ENCODE peak calls at places on chromosome 17, in ten cellular contexts. One of them, this sample, is unnamed.

GRCh38 chr17:16923097-16923903 is 48.6 kb downstream of the TNFRSF13B start:
- DNase-seq in A549: no peak
- DNase-seq in cardiac muscle cell: no peak
- DNase-seq in AG04450: no peak
- DNase-seq in fibroblast of lung: no peak
- DNase-seq in tibial nerve: peak
- DNase-seq in left lung: no peak
- DNase-seq in psoas muscle: no peak
- DNase-seq in brain microvascular endothelial cell: no peak
- DNase-seq in heart right ventricle: no peak
- DNase-seq in this sample: no peak

GRCh38 chr17:9643611-9644010 is 1.7 kb upstream of the USP43 start:
- DNase-seq in A549: no peak
- DNase-seq in cardiac muscle cell: no peak
- DNase-seq in AG04450: no peak
- DNase-seq in fibroblast of lung: no peak
- DNase-seq in tibial nerve: no peak
- DNase-seq in left lung: no peak
- DNase-seq in psoas muscle: no peak
- DNase-seq in brain microvascular endothelial cell: no peak
- DNase-seq in heart right ventricle: no peak
- DNase-seq in this sample: no peak

GRCh38 chr17:40480501-40481003 is 20.9 kb downstream of the TNS4 start:
- DNase-seq in A549: peak
- DNase-seq in cardiac muscle cell: no peak
- DNase-seq in AG04450: no peak
- DNase-seq in fibroblast of lung: peak
- DNase-seq in tibial nerve: no peak
- DNase-seq in left lung: no peak
- DNase-seq in psoas muscle: no peak
- DNase-seq in brain microvascular endothelial cell: no peak
- DNase-seq in heart right ventricle: no peak
- DNase-seq in this sample: peak

GRCh38 chr17:66636111-66636510 is 198.8 kb upstream of the CACNG5 start:
- DNase-seq in A549: no peak
- DNase-seq in cardiac muscle cell: peak
- DNase-seq in AG04450: peak
- DNase-seq in fibroblast of lung: peak
- DNase-seq in tibial nerve: no peak
- DNase-seq in left lung: no peak
- DNase-seq in psoas muscle: no peak
- DNase-seq in brain microvascular endothelial cell: peak
- DNase-seq in heart right ventricle: no peak
- DNase-seq in this sample: peak

GRCh38 chr17:17032131-17032692 is 10.0 kb upstream of the MPRIP start:
- DNase-seq in A549: peak
- DNase-seq in cardiac muscle cell: peak
- DNase-seq in AG04450: no peak
- DNase-seq in fibroblast of lung: peak
- DNase-seq in tibial nerve: no peak
- DNase-seq in left lung: peak
- DNase-seq in psoas muscle: peak
- DNase-seq in brain microvascular endothelial cell: peak
- DNase-seq in heart right ventricle: peak
- DNase-seq in this sample: peak

GRCh38 chr17:27319536-27320221 is 25.8 kb downstream of the WSB1 start:
- DNase-seq in A549: no peak
- DNase-seq in cardiac muscle cell: peak
- DNase-seq in AG04450: no peak
- DNase-seq in fibroblast of lung: peak
- DNase-seq in tibial nerve: no peak
- DNase-seq in left lung: no peak
- DNase-seq in psoas muscle: peak
- DNase-seq in brain microvascular endothelial cell: no peak
- DNase-seq in heart right ventricle: peak
- DNase-seq in this sample: peak

GRCh38 chr17:57293077-57293476 is 36.8 kb downstream of the MSI2 start:
- DNase-seq in A549: no peak
- DNase-seq in cardiac muscle cell: no peak
- DNase-seq in AG04450: no peak
- DNase-seq in fibroblast of lung: no peak
- DNase-seq in tibial nerve: no peak
- DNase-seq in left lung: no peak
- DNase-seq in psoas muscle: no peak
- DNase-seq in brain microvascular endothelial cell: peak
- DNase-seq in heart right ventricle: no peak
- DNase-seq in this sample: peak

GRCh38 chr17:29574732-29575510 is 6.4 kb downstream of the TP53I13 start:
- DNase-seq in A549: no peak
- DNase-seq in cardiac muscle cell: no peak
- DNase-seq in AG04450: no peak
- DNase-seq in fibroblast of lung: no peak
- DNase-seq in tibial nerve: no peak
- DNase-seq in left lung: peak
- DNase-seq in psoas muscle: no peak
- DNase-seq in brain microvascular endothelial cell: no peak
- DNase-seq in heart right ventricle: no peak
- DNase-seq in this sample: no peak

GRCh38 chr17:19237389-19238166 is 412 bp downstream of the EPN2 start:
- DNase-seq in A549: peak
- DNase-seq in cardiac muscle cell: no peak
- DNase-seq in AG04450: no peak
- DNase-seq in fibroblast of lung: no peak
- DNase-seq in tibial nerve: peak
- DNase-seq in left lung: peak
- DNase-seq in psoas muscle: peak
- DNase-seq in brain microvascular endothelial cell: no peak
- DNase-seq in heart right ventricle: peak
- DNase-seq in this sample: no peak

GRCh38 chr17:70405492-70406220 is 236.3 kb downstream of the KCNJ2 start:
- DNase-seq in A549: peak
- DNase-seq in cardiac muscle cell: peak
- DNase-seq in AG04450: peak
- DNase-seq in fibroblast of lung: peak
- DNase-seq in tibial nerve: no peak
- DNase-seq in left lung: no peak
- DNase-seq in psoas muscle: no peak
- DNase-seq in brain microvascular endothelial cell: peak
- DNase-seq in heart right ventricle: no peak
- DNase-seq in this sample: peak

GRCh38 chr17:77233635-77234334 is 93.0 kb downstream of the SEC14L1 start:
- DNase-seq in A549: peak
- DNase-seq in cardiac muscle cell: peak
- DNase-seq in AG04450: peak
- DNase-seq in fibroblast of lung: peak
- DNase-seq in tibial nerve: no peak
- DNase-seq in left lung: no peak
- DNase-seq in psoas muscle: no peak
- DNase-seq in brain microvascular endothelial cell: peak
- DNase-seq in heart right ventricle: no peak
- DNase-seq in this sample: peak

GRCh38 chr17:32928527-32929287 is 754 bp downstream of the TMEM98 start:
- DNase-seq in A549: no peak
- DNase-seq in cardiac muscle cell: peak
- DNase-seq in AG04450: no peak
- DNase-seq in fibroblast of lung: peak
- DNase-seq in tibial nerve: no peak
- DNase-seq in left lung: no peak
- DNase-seq in psoas muscle: no peak
- DNase-seq in brain microvascular endothelial cell: no peak
- DNase-seq in heart right ventricle: no peak
- DNase-seq in this sample: peak

GRCh38 chr17:58368860-58369213 is 16.8 kb upstream of the SUPT4H1 start:
- DNase-seq in A549: no peak
- DNase-seq in cardiac muscle cell: no peak
- DNase-seq in AG04450: no peak
- DNase-seq in fibroblast of lung: no peak
- DNase-seq in tibial nerve: no peak
- DNase-seq in left lung: no peak
- DNase-seq in psoas muscle: no peak
- DNase-seq in brain microvascular endothelial cell: no peak
- DNase-seq in heart right ventricle: no peak
- DNase-seq in this sample: no peak

GRCh38 chr17:62626719-62627218 is 701 bp upstream of the MRC2 start:
- DNase-seq in A549: peak
- DNase-seq in cardiac muscle cell: peak
- DNase-seq in AG04450: peak
- DNase-seq in fibroblast of lung: peak
- DNase-seq in tibial nerve: peak
- DNase-seq in left lung: no peak
- DNase-seq in psoas muscle: peak
- DNase-seq in brain microvascular endothelial cell: peak
- DNase-seq in heart right ventricle: peak
- DNase-seq in this sample: peak

DNA sequence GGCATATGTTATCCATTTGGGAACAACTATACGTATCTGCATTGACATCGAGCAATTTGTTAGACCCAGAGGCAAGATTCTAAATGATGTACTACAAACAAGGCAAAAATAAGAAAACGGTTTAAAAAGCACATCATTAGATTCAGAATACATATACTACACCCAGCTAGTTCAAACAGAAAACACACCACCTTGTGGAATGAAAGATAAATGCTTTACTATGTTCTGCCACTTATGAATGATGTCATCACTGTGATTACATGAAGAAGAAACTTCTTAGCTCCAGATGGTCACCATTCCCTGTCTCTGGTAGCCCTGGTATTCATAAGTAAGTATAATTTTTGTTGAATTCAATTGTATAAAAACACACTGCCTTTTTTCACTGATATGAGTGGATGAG is 7.8 kb downstream of the NACA2 start:
- DNase-seq in A549: peak
- DNase-seq in cardiac muscle cell: peak
- DNase-seq in AG04450: peak
- DNase-seq in fibroblast of lung: peak
- DNase-seq in tibial nerve: no peak
- DNase-seq in left lung: no peak
- DNase-seq in psoas muscle: no peak
- DNase-seq in brain microvascular endothelial cell: peak
- DNase-seq in heart right ventricle: no peak
- DNase-seq in this sample: peak
- TF ChIP-seq CTCF in A549: peak
- TF ChIP-seq CTCF in cardiac muscle cell: peak
- TF ChIP-seq CTCF in AG04450: peak
- TF ChIP-seq CTCF in fibroblast of lung: peak
- TF ChIP-seq CTCF in tibial nerve: no peak
- TF ChIP-seq CTCF in left lung: no peak
- TF ChIP-seq CTCF in psoas muscle: no peak
- TF ChIP-seq CTCF in brain microvascular endothelial cell: peak
- TF ChIP-seq CTCF in heart right ventricle: no peak
- TF ChIP-seq CTCF in this sample: peak

DNA sequence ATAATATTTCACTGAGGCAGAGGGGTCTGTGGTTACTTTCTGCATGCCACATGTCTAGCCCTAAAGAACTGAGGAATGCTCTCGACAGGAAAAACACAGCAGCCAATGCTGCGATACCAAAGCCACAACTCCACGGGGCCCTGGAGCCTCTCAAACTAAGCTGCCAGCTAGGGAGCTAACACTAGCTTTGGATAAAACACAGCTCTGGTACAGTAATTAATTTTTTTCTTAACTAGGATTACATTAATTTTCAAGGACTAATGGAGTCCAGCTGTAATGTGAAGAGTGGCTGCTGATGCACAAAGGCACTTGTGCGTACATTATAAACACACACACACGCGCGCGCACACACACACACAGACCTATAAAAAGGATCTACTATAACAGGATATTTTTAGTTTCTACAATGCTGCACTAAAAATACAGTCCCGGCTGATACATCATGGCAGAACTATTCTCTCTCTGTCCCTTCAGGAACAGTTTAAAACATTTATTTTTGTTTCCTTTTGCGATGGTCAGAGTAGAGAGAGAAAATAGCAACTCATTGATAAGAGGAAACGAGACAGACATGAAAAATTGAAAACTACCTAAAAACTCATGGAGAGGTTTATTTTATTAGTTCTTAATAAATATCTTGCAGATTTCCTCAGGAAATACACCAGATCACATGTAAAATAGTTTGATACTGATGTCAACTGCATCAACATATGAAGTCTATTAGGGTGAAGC is 88.5 kb downstream of the SMG6 start:
- DNase-seq in A549: no peak
- DNase-seq in cardiac muscle cell: peak
- DNase-seq in AG04450: no peak
- DNase-seq in fibroblast of lung: peak
- DNase-seq in tibial nerve: no peak
- DNase-seq in left lung: no peak
- DNase-seq in psoas muscle: peak
- DNase-seq in brain microvascular endothelial cell: peak
- DNase-seq in heart right ventricle: peak
- DNase-seq in this sample: peak
- H3K4me3 ChIP-seq in A549: no peak
- H3K4me3 ChIP-seq in cardiac muscle cell: peak
- H3K4me3 ChIP-seq in AG04450: peak
- H3K4me3 ChIP-seq in fibroblast of lung: peak
- H3K4me3 ChIP-seq in tibial nerve: peak
- H3K4me3 ChIP-seq in left lung: no peak
- H3K4me3 ChIP-seq in psoas muscle: peak
- H3K4me3 ChIP-seq in brain microvascular endothelial cell: no peak
- H3K4me3 ChIP-seq in heart right ventricle: peak
- H3K4me3 ChIP-seq in this sample: no peak

DNA sequence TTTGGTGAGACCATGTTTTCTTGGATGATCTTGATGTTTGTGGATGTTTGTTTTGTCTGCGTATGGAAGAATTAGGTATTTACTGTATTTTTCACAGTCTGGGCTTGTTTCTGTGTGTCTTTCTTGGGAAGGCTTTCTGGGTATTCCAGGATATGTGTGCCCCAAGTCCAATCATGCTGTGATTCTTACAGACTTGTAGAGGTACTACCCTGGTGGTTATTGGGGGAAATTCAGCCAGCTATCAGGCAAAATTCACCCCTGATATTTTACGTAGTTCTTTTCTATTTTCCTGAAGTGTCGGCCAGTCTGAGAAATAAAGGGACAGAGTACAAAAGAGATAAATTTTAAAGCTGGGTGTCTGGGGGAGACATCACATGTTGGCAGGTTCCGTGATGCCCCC is 33.4 kb upstream of the ARL4D start:
- DNase-seq in A549: no peak
- DNase-seq in cardiac muscle cell: no peak
- DNase-seq in AG04450: no peak
- DNase-seq in fibroblast of lung: no peak
- DNase-seq in tibial nerve: no peak
- DNase-seq in left lung: no peak
- DNase-seq in psoas muscle: no peak
- DNase-seq in brain microvascular endothelial cell: no peak
- DNase-seq in heart right ventricle: no peak
- DNase-seq in this sample: no peak
- TF ChIP-seq CTCF in A549: no peak
- TF ChIP-seq CTCF in cardiac muscle cell: no peak
- TF ChIP-seq CTCF in AG04450: peak
- TF ChIP-seq CTCF in fibroblast of lung: no peak
- TF ChIP-seq CTCF in tibial nerve: no peak
- TF ChIP-seq CTCF in left lung: no peak
- TF ChIP-seq CTCF in psoas muscle: no peak
- TF ChIP-seq CTCF in brain microvascular endothelial cell: peak
- TF ChIP-seq CTCF in heart right ventricle: no peak
- TF ChIP-seq CTCF in this sample: peak

DNA sequence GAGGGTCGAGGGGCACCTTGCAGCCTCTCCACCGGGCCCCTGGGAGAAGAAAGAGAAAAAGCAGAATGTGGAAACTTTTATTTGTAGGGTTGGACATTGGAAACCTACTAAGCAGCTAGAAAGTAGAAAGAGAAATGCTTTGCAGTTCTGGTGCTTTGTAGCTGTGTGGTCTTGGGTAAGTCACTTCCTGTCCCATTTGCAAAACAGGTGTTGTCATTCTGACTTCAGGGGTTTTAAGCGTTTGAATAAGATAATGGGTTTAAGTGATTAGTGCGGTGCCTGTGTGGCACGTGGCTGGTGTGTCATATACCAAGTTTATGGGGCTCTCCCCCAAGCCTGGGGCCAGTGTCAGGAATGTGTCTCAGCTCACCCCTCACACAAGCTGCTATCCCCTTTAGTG is 1.6 kb downstream of the CA4 start:
- DNase-seq in A549: no peak
- DNase-seq in cardiac muscle cell: no peak
- DNase-seq in AG04450: no peak
- DNase-seq in fibroblast of lung: no peak
- DNase-seq in tibial nerve: no peak
- DNase-seq in left lung: no peak
- DNase-seq in psoas muscle: no peak
- DNase-seq in brain microvascular endothelial cell: no peak
- DNase-seq in heart right ventricle: no peak
- DNase-seq in this sample: no peak
- H3K4me3 ChIP-seq in A549: no peak
- H3K4me3 ChIP-seq in cardiac muscle cell: no peak
- H3K4me3 ChIP-seq in AG04450: no peak
- H3K4me3 ChIP-seq in fibroblast of lung: no peak
- H3K4me3 ChIP-seq in tibial nerve: no peak
- H3K4me3 ChIP-seq in left lung: no peak
- H3K4me3 ChIP-seq in psoas muscle: peak
- H3K4me3 ChIP-seq in brain microvascular endothelial cell: no peak
- H3K4me3 ChIP-seq in heart right ventricle: peak
- H3K4me3 ChIP-seq in this sample: no peak

This sample was measured in cardiac fibroblast.